ENCODE peak calls at places on chromosomes 13 and 19, in ten cellular contexts. B is neural progenitor cell, L is fibroblast of the aortic adventitia, G is GM12865, P is NB4, K is pancreas, D is mammary epithelial cell, M is heart right ventricle, Q is omental fat pad, C is mesothelial cell of epicardium. O is an unnamed sample.

GRCh38 chr19:39424934-39425333 is 10.8 kb downstream of the RPS16 start:
- DNase-seq in B (no peak), L (no peak), G (no peak), P (no peak), K (no peak), D (no peak), M (no peak), Q (no peak), C (no peak), O (no peak)

GRCh38 chr13:46687810-46688209 is 109.2 kb downstream of the ESD start:
- DNase-seq in B (no peak), L (peak; percentile 46), G (peak; percentile 28), P (peak; percentile 70), K (peak; percentile 33), D (peak; percentile 50), M (no peak), Q (no peak), C (no peak), O (no peak)

GRCh38 chr19:14555918-14556661 is 15.8 kb downstream of the NDUFB7 start:
- DNase-seq in B (no peak), L (no peak), G (no peak), P (no peak), K (no peak), D (peak; percentile 82), M (no peak), Q (no peak), C (no peak), O (no peak)

GRCh38 chr13:113637262-113638160 is 20.5 kb downstream of the ATP4B start:
- DNase-seq in B (no peak), L (no peak), G (no peak), P (no peak), K (no peak), D (no peak), M (no peak), Q (no peak), C (no peak), O (no peak)

GRCh38 chr13:50720856-50721663 is 122.4 kb downstream of the DLEU7 start:
- DNase-seq in B (no peak), L (no peak), G (no peak), P (no peak), K (no peak), D (no peak), M (no peak), Q (no peak), C (no peak), O (no peak)

GRCh38 chr13:114334305-114335053 is 20.2 kb downstream of the CHAMP1 start:
- DNase-seq in B (no peak), L (no peak), G (peak; percentile 38), P (no peak), K (no peak), D (no peak), M (no peak), Q (no peak), C (no peak), O (no peak)

GRCh38 chr13:48906200-48906599 is 69.5 kb upstream of the FNDC3A start:
- DNase-seq in B (no peak), L (no peak), G (no peak), P (no peak), K (no peak), D (no peak), M (no peak), Q (no peak), C (no peak), O (no peak)

GRCh38 chr19:22144394-22144793 is 52.4 kb downstream of the ZNF676 start:
- DNase-seq in B (peak; percentile 27), L (peak; percentile 11), G (peak; percentile 16), P (peak; percentile 60), K (no peak), D (peak; percentile 2), M (no peak), Q (no peak), C (no peak), O (no peak)

GRCh38 chr13:22517544-22517943 is 663.2 kb upstream of the SGCG start:
- DNase-seq in B (peak; percentile 28), L (no peak), G (no peak), P (no peak), K (no peak), D (no peak), M (no peak), Q (no peak), C (no peak), O (no peak)

GRCh38 chr19:29761575-29762225 is 46.6 kb upstream of the C19orf12 start:
- DNase-seq in B (no peak), L (no peak), G (no peak), P (no peak), K (no peak), D (no peak), M (no peak), Q (no peak), C (no peak), O (no peak)

GRCh38 chr19:6218497-6219146 is 61.2 kb downstream of the MLLT1 start:
- DNase-seq in B (peak; percentile 89), L (peak; percentile 82), G (peak; percentile 88), P (peak; percentile 78), K (peak; percentile 85), D (peak; percentile 58), M (peak; percentile 88), Q (peak; percentile 97), C (peak; percentile 89), O (peak; percentile 95)

GRCh38 chr19:34217952-34218817 is 36.2 kb upstream of the GARRE1 start:
- DNase-seq in B (no peak), L (peak; percentile 92), G (peak; percentile 69), P (peak; percentile 55), K (no peak), D (peak; percentile 89), M (no peak), Q (no peak), C (peak; percentile 48), O (no peak)

GRCh38 chr13:28705734-28706133 is 13.0 kb downstream of the SLC46A3 start:
- DNase-seq in B (no peak), L (peak; percentile 32), G (no peak), P (no peak), K (no peak), D (no peak), M (no peak), Q (no peak), C (no peak), O (no peak)

DNA sequence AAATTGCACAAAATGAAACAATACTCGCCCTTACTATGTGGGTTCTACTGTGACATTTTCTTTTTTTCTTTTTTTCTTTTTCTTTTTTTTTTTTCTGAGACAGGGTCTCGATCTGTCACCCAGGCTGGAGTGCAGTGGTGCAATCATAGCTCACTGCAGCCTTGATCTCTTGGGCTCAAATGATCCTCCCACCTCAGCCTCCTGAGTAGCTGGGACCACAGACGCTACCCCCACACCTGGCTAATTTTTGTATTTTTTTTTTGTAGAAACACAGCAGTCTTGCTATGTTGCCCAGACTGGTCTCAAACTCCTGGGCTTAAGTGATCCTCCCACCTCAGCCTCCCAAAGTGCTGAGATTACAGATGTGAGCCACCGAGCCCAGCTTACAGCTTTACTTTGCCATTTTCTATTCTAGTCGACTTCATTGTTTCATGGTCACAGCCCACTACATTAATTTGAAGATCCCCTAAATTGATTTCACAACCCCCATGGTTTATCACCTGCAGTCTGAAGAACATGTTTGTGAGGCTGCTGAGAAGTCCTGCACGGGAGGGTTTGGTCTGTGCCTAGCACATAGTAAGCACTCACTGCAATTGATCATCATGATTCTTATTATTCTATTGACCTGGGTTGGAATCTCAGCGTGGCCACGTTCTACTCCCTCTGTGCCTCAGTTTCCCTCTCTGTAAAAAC is 3.8 kb downstream of the BCL3 start:
- DNase-seq in B (no peak), L (no peak), G (no peak), P (peak; percentile 62), K (no peak), D (no peak), M (no peak), Q (no peak), C (no peak), O (no peak)
- TF ChIP-seq CTCF in B (no peak), L (no peak), G (no peak), P (no peak), K (no peak), D (no peak), M (no peak), Q (no peak), C (no peak), O (no peak)

GRCh38 chr19:15869109-15869555 is 28.7 kb downstream of the CYP4F2 start:
- DNase-seq in B (no peak), L (peak; percentile 16), G (peak; percentile 14), P (peak; percentile 98), K (peak; percentile 26), D (peak; percentile 75), M (peak; percentile 15), Q (no peak), C (no peak), O (peak; percentile 29)
- TF ChIP-seq CTCF in B (no peak), L (peak; percentile 54), G (peak; percentile 47), P (peak; percentile 69), K (no peak), D (peak; percentile 80), M (peak; percentile 51), Q (no peak), C (no peak), O (peak; percentile 33)

GRCh38 chr13:106145997-106146864 is 389.2 kb downstream of the EFNB2 start:
- DNase-seq in B (no peak), L (no peak), G (no peak), P (peak; percentile 32), K (no peak), D (no peak), M (no peak), Q (no peak), C (no peak), O (no peak)
- TF ChIP-seq CTCF in B (no peak), L (no peak), G (no peak), P (peak; percentile 40), K (no peak), D (no peak), M (no peak), Q (no peak), C (no peak), O (no peak)

DNA sequence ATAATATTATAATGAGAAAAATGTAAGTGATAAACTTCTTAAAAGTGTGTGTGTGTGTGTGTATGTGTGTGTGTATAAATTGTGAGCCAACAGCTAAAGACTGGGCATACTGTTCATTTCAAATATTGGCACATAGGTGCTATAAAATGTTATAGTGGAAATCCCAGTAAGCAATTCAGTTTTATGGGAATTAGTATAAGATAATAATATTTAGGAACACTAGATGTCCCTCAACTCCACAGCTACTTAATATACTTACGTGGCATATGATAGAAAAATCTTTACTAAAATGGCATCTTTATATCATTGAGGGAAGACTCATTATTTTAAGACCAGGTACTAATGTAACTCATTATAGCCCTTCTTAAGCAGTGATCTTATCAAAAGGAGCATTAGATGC is 266.3 kb downstream of the MAB21L1 start:
- DNase-seq in B (no peak), L (peak; percentile 45), G (no peak), P (no peak), K (no peak), D (no peak), M (no peak), Q (no peak), C (no peak), O (no peak)
- TF ChIP-seq CTCF in B (no peak), L (no peak), G (no peak), P (no peak), K (no peak), D (no peak), M (peak; percentile 8), Q (no peak), C (no peak), O (no peak)

O was measured in glutamatergic neuron.